ENCODE peak calls at places on chromosomes 13 and 19, in four cellular contexts. R is T-helper 1 cell, S is SHP77, H is H9. Z is an unnamed sample.
A peak's percentile ranks its signal among the peaks of the same experiment; 100 is the strongest.

GRCh38 chr13:42327725-42328124 is 55.8 kb downstream of the AKAP11 start:
- DNase-seq in R (no peak), S (no peak), H (no peak), Z (no peak)

GRCh38 chr19:31353826-31354225 is 4.6 kb upstream of the TSHZ3 start:
- DNase-seq in R (no peak), S (no peak), H (peak; percentile 70), Z (no peak)

GRCh38 chr19:20247016-20247683 is 80.1 kb downstream of the ZNF486 start:
- DNase-seq in R (no peak), S (no peak), H (peak; percentile 59), Z (no peak)

GRCh38 chr13:75299913-75300862 is 181.8 kb downstream of the TBC1D4 start:
- DNase-seq in R (no peak), S (no peak), H (no peak), Z (no peak)

GRCh38 chr13:29522044-29522685 is 73.3 kb downstream of the SLC7A1 start:
- DNase-seq in R (no peak), S (no peak), H (no peak), Z (no peak)

GRCh38 chr13:66509176-66509575 is 721.0 kb downstream of the PCDH9 start:
- DNase-seq in R (no peak), S (no peak), H (no peak), Z (no peak)

GRCh38 chr13:76965759-76966421 is 17.6 kb downstream of the ACOD1 start:
- DNase-seq in R (no peak), S (no peak), H (no peak), Z (no peak)

GRCh38 chr13:44352202-44352601 is 21.4 kb upstream of the SERP2 start:
- DNase-seq in R (no peak), S (no peak), H (no peak), Z (no peak)

GRCh38 chr13:112888238-112889111 is 80.5 kb upstream of the MCF2L start:
- DNase-seq in R (no peak), S (no peak), H (no peak), Z (no peak)

GRCh38 chr13:113942591-113943103 is 31.2 kb downstream of the C13orf46 start:
- DNase-seq in R (no peak), S (no peak), H (no peak), Z (no peak)

GRCh38 chr13:65913173-65913572 is 1317.0 kb downstream of the PCDH9 start:
- DNase-seq in R (no peak), S (no peak), H (no peak), Z (no peak)